ENCODE peak calls at places on chromosomes 16 and 17, in nine cellular contexts. G is NCI-H2171; L is memory B cell; V is left lobe of liver; B is stromal cell of bone marrow; X is activated naive CD4-positive, alpha-beta T cell treated with anti-CD3 and anti-CD28 coated beads, Interleukin-2, amount 10 ng/mL, durations not matched to agents 7 days and 5 days; C is activated CD4-positive, alpha-beta T cell treated with anti-CD3 and anti-CD28 coated beads, Interleukin-2, amount 50 U/mL, for 4 hours; Z is astrocyte of the spinal cord; T is HTR-8/SVneo. O is an unnamed sample.

GRCh38 chr17:15261818-15262290 is 3.3 kb downstream of the PMP22 start:
- DNase-seq in V (no peak), L (no peak), X (no peak), C (no peak), B (no peak), G (no peak), T (no peak), Z (peak; percentile 51), O (no peak)

GRCh38 chr17:41695134-41695661 is 6.5 kb downstream of the EIF1 start:
- DNase-seq in Z (no peak), L (no peak), B (no peak), V (no peak), G (no peak), C (no peak), X (no peak), T (no peak), O (no peak)

GRCh38 chr16:8925455-8925854 is 38.3 kb downstream of the USP7 start:
- DNase-seq in C (no peak), G (no peak), L (no peak), Z (no peak), B (no peak), V (no peak), T (no peak), X (no peak), O (no peak)

GRCh38 chr16:59593256-59593655 is 859.1 kb upstream of the GOT2 start:
- DNase-seq in B (peak; percentile 94), V (no peak), C (no peak), T (no peak), L (no peak), Z (peak; percentile 50), G (no peak), X (no peak), O (no peak)

GRCh38 chr17:58381124-58381838 is 29.3 kb upstream of the SUPT4H1 start:
- DNase-seq in Z (no peak), G (no peak), C (no peak), T (no peak), X (no peak), L (no peak), B (no peak), V (peak; percentile 90), O (no peak)

GRCh38 chr16:85384831-85385462 is 228.2 kb upstream of the GSE1 start:
- DNase-seq in L (no peak), T (no peak), B (no peak), Z (no peak), G (peak; percentile 93), X (peak; percentile 14), C (no peak), V (no peak), O (no peak)

GRCh38 chr16:19601083-19601976 is 45.8 kb downstream of the VPS35L start:
- DNase-seq in Z (peak; percentile 39), C (peak; percentile 7), X (peak; percentile 57), L (no peak), T (peak; percentile 11), G (peak; percentile 59), V (no peak), B (no peak), O (peak; percentile 6)

GRCh38 chr16:12341423-12341822 is 364.9 kb downstream of the SNX29 start:
- DNase-seq in V (no peak), T (peak; percentile 24), B (no peak), Z (peak; percentile 52), C (no peak), G (no peak), L (no peak), X (no peak), O (no peak)

GRCh38 chr17:27379863-27380533 is 76.2 kb upstream of the KSR1 start:
- DNase-seq in C (no peak), L (no peak), T (no peak), V (peak; percentile 53), B (no peak), X (no peak), G (no peak), Z (peak; percentile 64), O (no peak)

GRCh38 chr17:1030684-1031557 is 34.0 kb downstream of the TIMM22 start:
- DNase-seq in V (peak; percentile 75), Z (no peak), X (no peak), T (no peak), B (no peak), C (no peak), G (no peak), L (no peak), O (no peak)

GRCh38 chr16:11329080-11329491 is 16.2 kb upstream of the RMI2 start:
- DNase-seq in V (no peak), X (no peak), G (no peak), T (no peak), L (no peak), C (no peak), Z (peak; percentile 28), B (no peak), O (no peak)

GRCh38 chr17:37060094-37060493 is 111.3 kb downstream of the AATF start:
- DNase-seq in G (no peak), B (no peak), C (no peak), L (no peak), V (no peak), Z (no peak), T (no peak), X (no peak), O (no peak)

GRCh38 chr17:17751996-17752821 is 71.0 kb downstream of the RAI1 start:
- DNase-seq in Z (peak; percentile 95), B (peak; percentile 88), C (peak; percentile 96), T (peak; percentile 99), L (peak; percentile 88), V (peak; percentile 97), G (peak; percentile 97), X (peak; percentile 97), O (peak; percentile 96)

GRCh38 chr17:81037783-81038733 is 3.1 kb downstream of the BAIAP2 start:
- DNase-seq in B (no peak), Z (no peak), C (no peak), V (peak; percentile 95), X (no peak), T (no peak), G (no peak), L (no peak), O (no peak)

GRCh38 chr17:43468746-43469544 is 14.8 kb upstream of the DHX8 start:
- DNase-seq in B (peak; percentile 86), C (no peak), Z (peak; percentile 92), L (no peak), G (peak; percentile 4), T (no peak), V (no peak), X (no peak), O (no peak)

GRCh38 chr17:48024149-48025039 is 13.2 kb downstream of the COPZ2 start:
- DNase-seq in X (peak; percentile 70), Z (no peak), T (no peak), G (no peak), B (no peak), V (peak; percentile 53), C (peak; percentile 25), L (peak; percentile 54), O (peak; percentile 12)

GRCh38 chr16:12320298-12320706 is 343.8 kb downstream of the SNX29 start:
- DNase-seq in G (no peak), Z (peak; percentile 81), V (no peak), T (no peak), B (peak; percentile 14), L (no peak), C (no peak), X (no peak), O (no peak)

GRCh38 chr16:81004646-81005353 is 1.9 kb downstream of the CMC2 start:
- DNase-seq in L (no peak), Z (peak; percentile 78), X (peak; percentile 32), C (no peak), V (no peak), B (peak; percentile 53), G (peak; percentile 9), T (peak; percentile 28), O (no peak)

GRCh38 chr16:9219811-9220210 is 128.4 kb downstream of the HAPSTR1 start:
- DNase-seq in L (no peak), Z (no peak), G (no peak), V (no peak), C (no peak), X (no peak), B (no peak), T (no peak), O (no peak)

GRCh38 chr16:57192720-57193486 is 6.8 kb downstream of the RSPRY1 start:
- DNase-seq in C (no peak), V (no peak), T (no peak), B (no peak), Z (peak; percentile 75), G (no peak), X (no peak), L (no peak), O (no peak)

GRCh38 chr16:56617212-56618085 is 8.1 kb upstream of the MT1E start:
- DNase-seq in X (peak; percentile 78), L (no peak), B (no peak), Z (peak; percentile 62), T (no peak), G (no peak), C (no peak), V (peak; percentile 95), O (no peak)

GRCh38 chr16:12985516-12985915 is 84.1 kb downstream of the SHISA9 start:
- DNase-seq in G (no peak), V (no peak), C (no peak), X (no peak), L (no peak), B (no peak), T (no peak), Z (no peak), O (no peak)

GRCh38 chr17:31414590-31414918 is 23.1 kb downstream of the RAB11FIP4 start:
- DNase-seq in L (no peak), V (no peak), T (no peak), G (no peak), Z (no peak), B (no peak), X (no peak), C (no peak), O (no peak)

O was measured in activated T-cell treated with anti-CD3 and anti-CD28 coated beads, Interleukin-2, amount 50 U/mL, for 4 hours.